ENCODE peak calls at places on chromosomes 2 and 18, in seven cellular contexts. D, M, Z, R, H, Y and P are unnamed samples.
A peak's percentile ranks its signal among the peaks of the same experiment; 100 is the strongest.

GRCh38 chr2:60555794-60556161 is 2.3 kb upstream of the BCL11A start:
- DNase-seq in D (no peak), M (peak; percentile 78), Z (no peak), R (no peak), H (no peak), Y (no peak), P (no peak)

GRCh38 chr2:29106241-29106640 is 9.0 kb upstream of the CLIP4 start:
- DNase-seq in D (no peak), M (no peak), Z (no peak), R (no peak), H (no peak), Y (no peak), P (no peak)

GRCh38 chr18:78542204-78542603 is 437.4 kb upstream of the SALL3 start:
- DNase-seq in D (no peak), M (no peak), Z (peak; percentile 71), R (peak; percentile 82), H (no peak), Y (no peak), P (no peak)

GRCh38 chr2:4763009-4763408 is 929.2 kb upstream of the SOX11 start:
- DNase-seq in D (no peak), M (peak; percentile 82), Z (no peak), R (peak; percentile 67), H (no peak), Y (no peak), P (no peak)

GRCh38 chr2:69149631-69150215 is 136.7 kb downstream of the ANTXR1 start:
- DNase-seq in D (no peak), M (peak; percentile 90), Z (no peak), R (no peak), H (peak; percentile 68), Y (no peak), P (no peak)

GRCh38 chr2:86510436-86510933 is 52.8 kb downstream of the CHMP3 start:
- DNase-seq in D (no peak), M (no peak), Z (no peak), R (no peak), H (no peak), Y (no peak), P (no peak)

GRCh38 chr2:74458132-74458956 is at the start of gene WBP1:
- DNase-seq in D (peak; percentile 100), M (peak; percentile 100), Z (peak; percentile 99), R (peak; percentile 100), H (peak; percentile 100), Y (peak; percentile 99), P (peak; percentile 97)

GRCh38 chr2:80302001-80302464 is 2.5 kb downstream of the LRRTM1 start:
- DNase-seq in D (no peak), M (no peak), Z (no peak), R (no peak), H (no peak), Y (no peak), P (no peak)

GRCh38 chr2:33491685-33492084 is 15.2 kb downstream of the RASGRP3 start:
- DNase-seq in D (no peak), M (peak; percentile 81), Z (no peak), R (no peak), H (no peak), Y (no peak), P (no peak)

GRCh38 chr2:39118786-39119499 is 1.9 kb downstream of the SOS1 start:
- DNase-seq in D (no peak), M (no peak), Z (no peak), R (no peak), H (no peak), Y (no peak), P (peak; percentile 39)

GRCh38 chr18:39721712-39722111 is 2156.1 kb upstream of the CELF4 start:
- DNase-seq in D (no peak), M (no peak), Z (no peak), R (no peak), H (peak; percentile 58), Y (no peak), P (no peak)

GRCh38 chr2:130355578-130356431 is at the start of gene PTPN18:
- DNase-seq in D (peak; percentile 81), M (peak; percentile 91), Z (peak; percentile 80), R (peak; percentile 94), H (peak; percentile 85), Y (peak; percentile 98), P (peak; percentile 89)
- TF ChIP-seq CTCF in D (peak; percentile 78), M (peak; percentile 69), Z (no peak), R (peak; percentile 68), H (peak; percentile 63), Y (peak; percentile 50), P (peak; percentile 53)

GRCh38 chr2:67050621-67051020 is 346.5 kb upstream of the ETAA1 start:
- DNase-seq in D (peak; percentile 9), M (no peak), Z (no peak), R (peak; percentile 17), H (peak; percentile 67), Y (no peak), P (no peak)

GRCh38 chr2:67043781-67044478 is 353.2 kb upstream of the ETAA1 start:
- DNase-seq in D (no peak), M (no peak), Z (no peak), R (peak; percentile 27), H (no peak), Y (no peak), P (no peak)

GRCh38 chr2:67046568-67046967 is 350.6 kb upstream of the ETAA1 start:
- DNase-seq in D (no peak), M (no peak), Z (no peak), R (no peak), H (no peak), Y (no peak), P (no peak)

DNA sequence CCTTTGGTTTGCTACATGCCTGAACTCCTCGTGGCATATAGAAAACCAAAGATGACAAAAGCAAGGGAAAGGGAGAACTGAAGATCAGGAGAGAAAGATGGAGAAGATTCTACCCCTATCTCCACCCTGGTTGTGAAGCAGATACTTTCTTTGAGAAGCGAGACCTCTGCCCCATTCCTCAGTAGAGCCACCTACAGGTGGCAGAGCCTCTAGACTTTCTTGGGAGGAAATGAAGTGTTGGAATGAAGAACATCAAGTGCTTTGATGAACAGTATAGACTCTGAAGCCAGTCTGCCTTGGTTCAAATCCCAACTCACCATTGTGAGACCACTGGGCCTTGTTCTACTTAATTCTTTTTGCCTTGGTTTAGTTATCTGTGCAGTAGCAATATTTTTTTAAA is 348.8 kb upstream of the ETAA1 start:
- DNase-seq in D (no peak), M (no peak), Z (no peak), R (no peak), H (no peak), Y (no peak), P (no peak)
- TF ChIP-seq CTCF in D (peak; percentile 26), M (peak; percentile 62), Z (no peak), R (no peak), H (no peak), Y (no peak), P (no peak)

GRCh38 chr2:95386031-95386430 is 16.5 kb upstream of the FAHD2A start:
- DNase-seq in D (no peak), M (no peak), Z (peak; percentile 19), R (no peak), H (no peak), Y (peak; percentile 36), P (no peak)

GRCh38 chr2:95384854-95385569 is 17.5 kb upstream of the FAHD2A start:
- DNase-seq in D (no peak), M (peak; percentile 75), Z (peak; percentile 47), R (no peak), H (no peak), Y (no peak), P (no peak)

GRCh38 chr2:95387358-95387757 is 15.2 kb upstream of the FAHD2A start:
- DNase-seq in D (no peak), M (peak; percentile 22), Z (peak; percentile 19), R (no peak), H (no peak), Y (no peak), P (no peak)

GRCh38 chr2:95383635-95384027 is 18.9 kb upstream of the FAHD2A start:
- DNase-seq in D (no peak), M (no peak), Z (peak; percentile 24), R (no peak), H (no peak), Y (peak; percentile 69), P (no peak)

DNA sequence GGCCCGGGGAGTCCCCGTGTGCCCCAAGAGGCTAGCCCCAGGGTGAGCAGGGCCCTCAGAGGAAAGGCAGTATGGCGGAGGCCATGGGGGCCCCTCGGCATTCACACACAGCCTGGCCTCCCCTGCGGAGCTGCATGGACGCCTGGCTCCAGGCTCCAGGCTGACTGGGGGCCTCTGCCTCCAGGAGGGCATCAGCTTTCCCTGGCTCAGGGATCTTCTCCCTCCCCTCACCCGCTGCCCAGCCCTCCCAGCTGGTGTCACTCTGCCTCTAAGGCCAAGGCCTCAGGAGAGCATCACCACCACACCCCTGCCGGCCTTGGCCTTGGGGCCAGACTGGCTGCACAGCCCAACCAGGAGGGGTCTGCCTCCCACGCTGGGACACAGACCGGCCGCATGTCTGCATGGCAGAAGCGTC is 16.9 kb upstream of the FAHD2A start:
- DNase-seq in D (no peak), M (no peak), Z (peak; percentile 43), R (no peak), H (no peak), Y (no peak), P (no peak)
- TF ChIP-seq CTCF in D (no peak), M (no peak), Z (no peak), R (no peak), H (no peak), Y (no peak), P (no peak)

DNA sequence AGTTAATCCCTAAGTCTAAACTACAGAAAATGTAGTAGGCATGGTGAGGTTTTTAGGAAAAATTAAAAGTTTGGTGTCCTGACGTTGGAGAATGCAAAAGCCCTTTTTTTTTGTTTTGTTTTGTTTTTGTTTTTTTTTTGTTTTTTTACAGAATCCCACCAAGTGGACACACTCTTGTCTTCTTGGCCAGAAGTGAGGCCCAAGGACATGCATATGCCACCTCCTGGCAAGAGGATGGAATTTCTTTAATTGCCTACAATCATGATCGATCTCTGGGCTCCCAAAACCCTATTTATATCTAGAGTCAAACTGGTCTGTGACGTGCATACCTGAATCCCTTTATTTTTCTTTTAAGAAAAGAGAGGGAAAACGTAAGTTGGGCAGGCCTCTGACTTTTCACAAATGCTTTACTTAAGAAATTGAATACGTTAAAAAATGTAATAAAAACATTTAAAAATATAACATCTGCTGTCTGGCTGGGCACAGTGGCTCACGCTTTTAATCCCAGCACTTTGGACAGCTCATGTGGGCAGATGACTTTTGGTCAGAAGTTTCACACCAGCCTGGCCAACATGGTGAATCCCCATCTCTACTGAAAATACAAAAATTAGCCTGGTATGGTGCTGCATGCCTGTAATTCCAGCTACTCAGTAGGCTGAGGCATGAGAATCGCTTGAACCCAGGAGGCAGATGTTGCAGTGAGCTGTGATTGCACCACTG is 502.7 kb downstream of the CBLN2 start:
- DNase-seq in D (no peak), M (no peak), Z (no peak), R (no peak), H (no peak), Y (no peak), P (no peak)
- TF ChIP-seq CTCF in D (no peak), M (peak; percentile 61), Z (no peak), R (no peak), H (no peak), Y (no peak), P (no peak)

GRCh38 chr2:218727502-218728165 is 17.0 kb downstream of the TTLL4 start:
- DNase-seq in D (no peak), M (no peak), Z (no peak), R (no peak), H (peak; percentile 34), Y (no peak), P (no peak)
- TF ChIP-seq CTCF in D (peak; percentile 85), M (peak; percentile 67), Z (no peak), R (no peak), H (peak; percentile 59), Y (peak; percentile 67), P (peak; percentile 49)